ENCODE peak calls at places on chromosome X, in ten cellular contexts. R is substantia nigra; N is SJSA1; H is WERI-Rb-1; A is CD4-positive, CD25-positive, alpha-beta regulatory T cell; X is tibial artery; Z is Peyer's patch; W is adrenal gland; K is upper lobe of right lung; U is HCT116. I is an unnamed sample.
A peak's percentile ranks its signal among the peaks of the same experiment; 100 is the strongest.

GRCh38 chrX:123959281-123960063 is 2.0 kb upstream of the STAG2 start:
- DNase-seq in Z (peak; percentile 63), R (peak; percentile 22), A (no peak), N (peak; percentile 28), W (peak; percentile 72), H (peak; percentile 18), K (peak; percentile 67), U (no peak), X (peak; percentile 80), I (no peak)

GRCh38 chrX:123274796-123275195 is 90.7 kb downstream of the GRIA3 start:
- DNase-seq in A (no peak), Z (no peak), R (no peak), K (no peak), H (no peak), N (no peak), U (no peak), X (no peak), W (no peak), I (no peak)

GRCh38 chrX:1462110-1462509 is 9.4 kb upstream of the ASMTL start:
- DNase-seq in A (no peak), H (no peak), K (no peak), N (no peak), W (no peak), U (no peak), Z (no peak), X (no peak), R (no peak), I (no peak)

GRCh38 chrX:154829102-154829501 is 5.4 kb downstream of the SMIM9 start:
- DNase-seq in N (no peak), W (no peak), K (no peak), R (no peak), X (no peak), U (no peak), H (no peak), Z (no peak), A (no peak), I (no peak)

GRCh38 chrX:38220936-38221386 is 290 bp upstream of the SRPX start:
- DNase-seq in N (no peak), A (no peak), R (no peak), X (no peak), H (no peak), U (no peak), K (no peak), W (no peak), Z (no peak), I (no peak)

GRCh38 chrX:16213970-16214369 is 46.7 kb downstream of the MAGEB17 start:
- DNase-seq in N (no peak), A (no peak), X (no peak), R (no peak), K (no peak), U (no peak), Z (no peak), H (no peak), W (no peak), I (no peak)

GRCh38 chrX:71871367-71871766 is 39.3 kb upstream of the NHSL2 start:
- DNase-seq in Z (no peak), U (no peak), K (no peak), W (no peak), A (no peak), R (no peak), H (no peak), X (no peak), N (no peak), I (no peak)

GRCh38 chrX:108165349-108166111 is 74.0 kb downstream of the ATG4A start:
- DNase-seq in N (peak; percentile 10), A (no peak), R (no peak), Z (no peak), W (peak; percentile 54), X (no peak), U (peak; percentile 15), H (peak; percentile 10), K (no peak), I (no peak)

GRCh38 chrX:44094821-44095530 is 121.8 kb upstream of the NDP start:
- DNase-seq in N (no peak), R (no peak), W (no peak), U (no peak), X (no peak), A (no peak), K (no peak), H (no peak), Z (no peak), I (no peak)

GRCh38 chrX:81195712-81196111 is 6.0 kb downstream of the HMGN5 start:
- DNase-seq in W (peak; percentile 76), U (peak; percentile 33), N (peak; percentile 24), X (no peak), A (peak; percentile 73), Z (peak; percentile 85), R (peak; percentile 3), K (no peak), H (peak; percentile 63), I (no peak)

GRCh38 chrX:110081320-110081719 is 78.4 kb downstream of the TMEM164 start:
- DNase-seq in K (no peak), Z (no peak), H (no peak), A (no peak), U (no peak), R (no peak), X (no peak), W (no peak), N (no peak), I (no peak)

GRCh38 chrX:110081740-110082139 is 78.8 kb downstream of the TMEM164 start:
- DNase-seq in A (no peak), K (no peak), R (no peak), W (no peak), Z (no peak), X (peak; percentile 64), N (no peak), U (no peak), H (no peak), I (no peak)

GRCh38 chrX:110086916-110087484 is 84.1 kb downstream of the TMEM164 start:
- DNase-seq in H (no peak), W (no peak), U (peak; percentile 59), A (no peak), N (peak; percentile 77), R (no peak), K (no peak), X (no peak), Z (no peak), I (peak; percentile 51)

GRCh38 chrX:110086162-110086915 is 83.4 kb downstream of the TMEM164 start:
- DNase-seq in R (no peak), N (peak; percentile 30), U (no peak), A (no peak), W (no peak), K (no peak), X (no peak), H (no peak), Z (no peak), I (peak; percentile 86)

DNA sequence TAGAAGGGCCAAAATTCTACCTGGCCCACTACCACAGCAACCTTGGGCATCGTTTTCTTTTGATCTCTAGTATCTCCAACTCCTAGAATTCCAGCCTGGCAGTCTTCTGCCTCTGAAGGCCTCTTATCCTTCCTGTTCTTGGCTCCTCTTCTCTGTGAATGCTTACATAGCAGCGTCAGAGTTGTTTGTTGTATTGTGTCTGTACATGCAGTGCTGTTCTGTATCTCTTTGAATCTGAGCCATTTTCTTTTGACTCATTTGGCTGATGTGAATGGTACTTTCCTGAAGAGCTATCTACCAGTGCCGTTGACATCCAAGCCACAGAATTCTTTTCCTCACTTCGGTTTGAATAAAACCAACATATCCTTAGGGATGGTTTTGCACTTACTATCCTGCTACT is 79.2 kb downstream of the TMEM164 start:
- DNase-seq in U (no peak), H (no peak), A (no peak), Z (no peak), N (peak; percentile 36), R (no peak), W (no peak), K (no peak), X (no peak), I (no peak)
- H3K27ac ChIP-seq in U (no peak overlapping the region), H (no peak overlapping the region), A (no peak overlapping the region), Z (no peak overlapping the region), N (no peak overlapping the region), R (no peak overlapping the region), W (no peak overlapping the region), K (no peak overlapping the region), X (peak overlapping the region; percentile 53), I (no peak overlapping the region)

DNA sequence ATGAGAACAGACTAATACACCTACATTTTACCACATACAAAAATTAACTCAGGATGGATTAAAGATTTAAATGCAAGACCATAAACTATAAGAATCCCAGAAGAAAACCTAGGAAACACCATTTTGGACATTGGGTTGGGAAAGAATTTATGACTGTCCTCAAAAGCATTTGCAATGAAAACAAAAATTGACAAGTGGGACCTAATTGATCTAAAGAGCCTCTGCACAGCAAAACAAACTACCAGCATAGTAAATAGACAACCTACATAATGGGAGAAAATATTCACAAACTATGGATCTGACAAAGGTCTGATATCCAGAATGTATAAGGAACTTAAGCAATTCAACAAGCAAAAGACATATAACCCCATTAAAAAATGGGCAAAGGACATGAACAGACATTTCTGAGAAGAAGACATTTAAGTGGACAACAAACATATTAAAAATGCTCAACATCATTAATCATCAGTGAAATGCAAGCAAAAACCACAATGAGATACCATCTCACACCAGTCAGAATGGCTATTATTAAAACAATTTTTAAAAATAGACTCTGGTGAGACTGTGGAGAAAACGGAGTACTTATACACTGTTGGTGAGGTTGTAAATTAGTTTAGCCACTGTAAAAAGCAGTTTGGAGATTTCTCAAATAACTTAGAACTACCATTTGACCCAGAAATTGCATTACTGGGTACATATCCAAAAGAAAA is 221.7 kb upstream of the DIPK2B start:
- DNase-seq in H (no peak), X (no peak), K (no peak), W (no peak), N (no peak), A (no peak), R (no peak), Z (no peak), U (no peak), I (no peak)
- H3K27ac ChIP-seq in H (no peak overlapping the region), X (no peak overlapping the region), K (no peak overlapping the region), W (no peak overlapping the region), N (no peak overlapping the region), A (no peak overlapping the region), R (no peak overlapping the region), Z (no peak overlapping the region), U (no peak overlapping the region), I (no peak overlapping the region)

DNA sequence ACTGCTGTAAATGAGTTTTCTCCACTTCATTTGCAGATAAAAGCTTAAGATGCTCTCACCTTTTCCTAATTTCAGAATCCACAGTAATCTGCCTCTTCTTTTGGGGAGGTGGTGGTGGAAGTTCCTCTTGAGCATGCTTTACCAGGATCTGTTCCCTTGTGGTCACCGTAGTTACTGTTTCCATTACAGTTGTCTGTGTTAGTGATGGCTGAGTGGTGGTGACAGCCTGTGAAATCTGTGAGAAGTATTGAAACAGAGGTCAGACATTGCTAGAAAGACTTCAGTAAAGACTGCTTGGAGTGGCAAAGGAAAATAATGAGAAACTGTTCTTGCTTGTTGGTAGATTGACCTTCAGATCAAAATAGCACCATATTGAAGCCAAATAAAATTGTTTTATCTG is 666.2 kb downstream of the DMD start:
- DNase-seq in X (no peak), A (no peak), H (no peak), N (no peak), Z (no peak), K (no peak), U (no peak), R (no peak), W (no peak), I (no peak)
- H3K27ac ChIP-seq in X (no peak overlapping the region), A (no peak overlapping the region), H (no peak overlapping the region), N (no peak overlapping the region), Z (no peak overlapping the region), K (no peak overlapping the region), U (no peak overlapping the region), R (no peak overlapping the region), W (no peak overlapping the region), I (no peak overlapping the region)

GRCh38 chrX:9770319-9770718 is 4.7 kb upstream of the GPR143 start:
- DNase-seq in K (no peak), R (no peak), Z (no peak), U (no peak), N (no peak), H (no peak), X (no peak), W (no peak), A (no peak), I (peak; percentile 34)
- H3K27ac ChIP-seq in K (no peak overlapping the region), R (no peak overlapping the region), Z (no peak overlapping the region), U (no peak overlapping the region), N (no peak overlapping the region), H (no peak overlapping the region), X (no peak overlapping the region), W (no peak overlapping the region), A (no peak overlapping the region), I (no peak overlapping the region)

I was measured in PC-9.